ENCODE peak calls at places on chromosomes 3 and 15, in six cellular contexts. P is GM23248, I is aorta, V is left cardiac atrium, T is tibial artery, H is LHCN-M2. A is an unnamed sample.
A peak's percentile ranks its signal among the peaks of the same experiment; 100 is the strongest.

GRCh38 chr15:38670142-38671002 is 105.8 kb upstream of the RASGRP1 start:
- DNase-seq in P (peak; percentile 6), I (no peak), V (no peak), T (no peak), H (no peak), A (no peak)

GRCh38 chr3:124995460-124995994 is 60.3 kb downstream of the HEG1 start:
- DNase-seq in P (peak; percentile 49), I (no peak), V (peak; percentile 41), T (peak; percentile 72), H (peak; percentile 50), A (no peak)

GRCh38 chr15:38308242-38308641 is 55.6 kb downstream of the SPRED1 start:
- DNase-seq in P (no peak), I (no peak), V (no peak), T (no peak), H (no peak), A (no peak)

GRCh38 chr3:46950177-46950576 is 26.4 kb downstream of the CCDC12 start:
- DNase-seq in P (no peak), I (no peak), V (no peak), T (no peak), H (no peak), A (no peak)

GRCh38 chr3:187042062-187042745 is 97.1 kb downstream of the RPL39L start:
- DNase-seq in P (no peak), I (no peak), V (no peak), T (no peak), H (no peak), A (no peak)

GRCh38 chr15:97998307-97999071 is 38.0 kb downstream of the ARRDC4 start:
- DNase-seq in P (no peak), I (no peak), V (no peak), T (no peak), H (peak; percentile 3), A (no peak)

GRCh38 chr3:98730338-98730737 is 32.8 kb upstream of the ST3GAL6 start:
- DNase-seq in P (no peak), I (no peak), V (no peak), T (no peak), H (peak; percentile 68), A (no peak)

GRCh38 chr3:25045291-25045690 is 382.8 kb upstream of the RARB start:
- DNase-seq in P (no peak), I (no peak), V (no peak), T (no peak), H (no peak), A (no peak)

GRCh38 chr3:53941945-53942344 is 50.3 kb upstream of the SELENOK start:
- DNase-seq in P (no peak), I (no peak), V (no peak), T (no peak), H (peak; percentile 16), A (no peak)

GRCh38 chr3:185175370-185175987 is 22.6 kb upstream of the C3orf70 start:
- DNase-seq in P (no peak), I (peak; percentile 71), V (peak; percentile 57), T (no peak), H (peak; percentile 61), A (no peak)

GRCh38 chr3:188185717-188186236 is 31.8 kb downstream of the LPP start:
- DNase-seq in P (no peak), I (no peak), V (no peak), T (no peak), H (peak; percentile 14), A (no peak)

GRCh38 chr3:36843065-36844051 is 79.0 kb upstream of the DCLK3 start:
- DNase-seq in P (peak; percentile 70), I (no peak), V (no peak), T (no peak), H (no peak), A (no peak)

GRCh38 chr15:27418729-27419128 is 447.7 kb downstream of the GABRG3 start:
- DNase-seq in P (peak; percentile 3), I (no peak), V (no peak), T (no peak), H (no peak), A (no peak)

A was measured in chondrocyte.